ENCODE peak calls at places on chromosomes 5 and 9, in four cellular contexts. J is heart left ventricle, U is A549, A is Peyer's patch. T is an unnamed sample.

GRCh38 chr5:34483442-34484033 is 172.6 kb upstream of the RAI14 start:
- DNase-seq in U (no peak), J (no peak), A (no peak), T (no peak)

GRCh38 chr5:68542207-68542606 is 326.7 kb downstream of the PIK3R1 start:
- DNase-seq in J (no peak), U (no peak), A (no peak), T (no peak)

GRCh38 chr5:16957305-16958165 is 21.4 kb upstream of the MYO10 start:
- DNase-seq in A (no peak), U (no peak), J (no peak), T (no peak)

GRCh38 chr5:468401-468800 is 25.4 kb downstream of the EXOC3 start:
- DNase-seq in U (no peak), A (peak; percentile 26), J (no peak), T (no peak)

GRCh38 chr5:79107020-79107796 is 4.4 kb upstream of the BHMT start:
- DNase-seq in U (no peak), J (no peak), A (no peak), T (no peak)

GRCh38 chr5:53246042-53246836 is 136.7 kb upstream of the MOCS2 start:
- DNase-seq in A (no peak), U (no peak), J (no peak), T (no peak)

GRCh38 chr5:2685651-2686050 is 65.8 kb downstream of the IRX2 start:
- DNase-seq in A (no peak), J (no peak), U (no peak), T (no peak)

GRCh38 chr9:89842267-89842768 is 237.5 kb downstream of the GADD45G start:
- DNase-seq in U (no peak), J (no peak), A (peak; percentile 84), T (peak; percentile 46)

GRCh38 chr5:143311955-143312354 is 91.5 kb downstream of the NR3C1 start:
- DNase-seq in U (no peak), A (no peak), J (no peak), T (no peak)

GRCh38 chr9:72477862-72478564 is 43.4 kb upstream of the TMC1 start:
- DNase-seq in U (peak; percentile 92), A (no peak), J (no peak), T (peak; percentile 26)

GRCh38 chr9:127769985-127770904 is 8.2 kb downstream of the SH2D3C start:
- DNase-seq in A (no peak), U (no peak), J (peak; percentile 48), T (peak; percentile 20)

GRCh38 chr5:179322071-179323025 is 22.9 kb downstream of the ADAMTS2 start:
- DNase-seq in A (peak; percentile 19), U (no peak), J (no peak), T (no peak)

GRCh38 chr9:109254317-109254716 is 66.5 kb downstream of the EPB41L4B start:
- DNase-seq in A (no peak), U (no peak), J (no peak), T (no peak)

GRCh38 chr5:2898661-2899060 is 147.2 kb upstream of the IRX2 start:
- DNase-seq in U (no peak), J (no peak), A (no peak), T (no peak)

GRCh38 chr5:132190161-132190817 is 37.4 kb downstream of the P4HA2 start:
- DNase-seq in U (peak; percentile 85), A (no peak), J (no peak), T (no peak)

GRCh38 chr9:128969491-128969890 is 22.0 kb downstream of the NUP188 start:
- DNase-seq in U (no peak), J (no peak), A (no peak), T (no peak)

GRCh38 chr5:158648631-158649030 is 451.1 kb downstream of the EBF1 start:
- DNase-seq in U (no peak), J (no peak), A (no peak), T (no peak)

GRCh38 chr9:126295082-126295477 is 31.5 kb upstream of the MVB12B start:
- DNase-seq in J (no peak), U (no peak), A (no peak), T (no peak)

GRCh38 chr5:164097747-164098146 is 592.3 kb downstream of the MAT2B start:
- DNase-seq in A (no peak), J (no peak), U (no peak), T (no peak)

GRCh38 chr5:74851684-74852353 is 14.4 kb downstream of the FAM169A start:
- DNase-seq in A (no peak), U (peak; percentile 15), J (no peak), T (no peak)

GRCh38 chr5:77281969-77282336 is 71.5 kb downstream of the PDE8B start:
- DNase-seq in J (no peak), U (no peak), A (no peak), T (no peak)

GRCh38 chr5:96408276-96408777 is 24.7 kb downstream of the PCSK1 start:
- DNase-seq in A (no peak), J (no peak), U (peak; percentile 23), T (no peak)

GRCh38 chr5:56160723-56161445 is 72.2 kb downstream of the ANKRD55 start:
- DNase-seq in J (no peak), A (no peak), U (no peak), T (no peak)

GRCh38 chr5:68046445-68046844 is 169.1 kb upstream of the PIK3R1 start:
- DNase-seq in J (no peak), A (no peak), U (peak; percentile 24), T (no peak)

GRCh38 chr9:114467910-114468309 is 37.4 kb downstream of the WHRN start:
- DNase-seq in J (no peak), U (no peak), A (no peak), T (no peak)

GRCh38 chr5:140214831-140215230 is 39.8 kb downstream of the CYSTM1 start:
- DNase-seq in U (no peak), A (no peak), J (no peak), T (no peak)

GRCh38 chr5:5891350-5891749 is 468.9 kb downstream of the ICE1 start:
- DNase-seq in U (no peak), J (no peak), A (no peak), T (no peak)

GRCh38 chr5:91219141-91219802 is 163.8 kb downstream of the ARRDC3 start:
- DNase-seq in U (peak; percentile 31), A (no peak), J (no peak), T (peak; percentile 71)

GRCh38 chr5:150044334-150044681 is 42.0 kb downstream of the CSF1R start:
- DNase-seq in J (no peak), A (no peak), U (no peak), T (no peak)

GRCh38 chr5:140311011-140311467 is 8.1 kb upstream of the PFDN1 start:
- DNase-seq in U (no peak), J (no peak), A (no peak), T (no peak)

DNA sequence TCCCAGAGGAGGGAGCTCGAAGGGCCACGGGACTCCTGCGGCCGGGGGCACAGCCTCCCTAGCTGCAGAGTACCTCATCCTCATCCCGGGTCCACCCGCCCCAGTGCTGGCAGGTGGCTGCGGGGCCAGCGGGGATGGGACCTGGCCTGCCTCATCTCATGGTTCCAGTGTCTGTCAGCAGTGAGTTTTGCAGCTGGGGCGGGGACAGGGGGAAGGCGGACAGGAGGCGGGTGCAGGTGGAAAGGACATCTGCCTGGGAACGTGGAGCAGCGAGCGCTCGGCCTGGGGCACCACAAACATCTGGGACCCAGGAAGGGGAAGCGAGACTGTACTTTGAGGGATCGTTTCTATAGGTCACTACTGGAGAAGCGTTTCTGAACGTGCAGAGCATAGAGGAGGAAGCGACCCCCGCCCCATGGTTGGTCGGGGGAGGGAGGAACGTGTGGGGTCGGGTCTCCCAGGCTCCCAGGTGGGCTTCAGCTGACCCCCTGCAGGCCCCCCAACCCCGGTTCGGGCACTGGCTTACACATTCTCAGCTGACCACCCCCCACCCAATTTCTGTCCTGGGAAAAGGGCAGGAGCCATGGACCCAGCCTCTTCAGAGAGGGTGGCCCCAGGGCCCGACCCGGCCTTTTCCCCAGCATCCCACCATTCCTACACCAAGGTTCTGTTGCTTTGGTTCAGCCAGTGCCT is 56.5 kb upstream of the NOTCH1 start:
- DNase-seq in U (no peak), J (no peak), A (no peak), T (no peak)
- H3K4me1 ChIP-seq in U (peaks cover 10% of the 10 kb centered on the region), J (peaks cover 30% of the 10 kb centered on the region), A (peaks cover 42% of the 10 kb centered on the region), T (no peaks in the 10 kb centered on the region)

GRCh38 chr5:159866093-159866492 is 50.2 kb upstream of the ADRA1B start:
- DNase-seq in U (no peak), A (no peak), J (no peak), T (no peak)

DNA sequence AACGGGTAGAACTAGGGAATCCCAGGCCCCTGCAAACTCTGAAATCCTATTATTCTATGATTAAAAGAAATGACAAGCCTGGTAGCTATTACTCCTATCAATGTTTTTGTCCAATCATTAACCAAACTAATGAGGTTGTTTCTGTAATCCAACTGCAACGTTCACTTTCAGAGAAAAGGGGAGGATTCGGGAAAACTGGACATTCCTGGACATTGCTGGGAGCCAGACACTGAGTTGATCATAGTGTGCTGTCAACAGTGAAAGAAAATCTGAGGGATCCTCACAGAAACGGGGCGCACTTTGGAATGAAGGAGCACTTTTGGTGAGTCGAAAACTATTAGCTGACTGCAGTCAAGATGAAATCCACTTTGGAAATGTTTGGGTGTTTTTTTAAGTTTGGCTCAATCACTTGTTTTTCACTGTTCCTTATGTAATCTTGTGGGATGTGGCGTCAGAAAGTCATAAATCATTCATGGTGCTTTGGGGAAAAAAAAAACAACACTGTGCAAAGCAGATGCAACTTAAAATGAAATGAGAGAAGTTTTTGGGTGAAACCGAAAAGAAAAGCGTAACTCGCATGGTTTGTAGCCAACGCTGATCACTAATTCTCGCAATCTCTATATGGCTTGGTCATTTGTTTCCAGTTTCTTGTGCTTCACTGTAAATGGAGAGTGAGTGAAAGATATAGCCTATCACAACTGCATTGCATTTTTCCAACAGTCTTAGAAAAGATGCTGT is 51.2 kb upstream of the ADRA1B start:
- DNase-seq in J (no peak), A (no peak), U (no peak), T (no peak)
- TF ChIP-seq POLR2A in J (no peak), A (no peak), U (no peak), T (no peak)

DNA sequence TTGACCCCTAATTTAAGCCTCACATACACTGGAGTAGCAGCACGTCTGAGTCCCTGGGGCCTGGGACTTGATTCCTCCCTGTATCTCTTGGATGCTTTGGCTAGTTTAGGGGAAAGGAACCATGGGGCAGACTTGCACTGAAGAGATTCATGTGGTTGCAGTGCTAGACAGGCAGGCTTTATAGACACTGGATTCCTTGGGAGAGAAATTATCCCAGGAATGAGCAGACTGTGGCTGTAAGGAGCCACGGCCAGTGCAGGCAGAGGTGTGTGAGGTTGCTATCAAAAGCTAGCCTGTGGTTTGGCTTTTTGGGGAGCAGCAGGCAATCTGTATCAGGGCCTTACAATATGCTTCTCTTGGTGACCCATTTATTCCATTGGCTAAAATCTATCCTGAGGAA is 20.5 kb upstream of the PITX1 start:
- DNase-seq in J (no peak), A (no peak), U (no peak), T (no peak)
- H3K4me3 ChIP-seq in J (no peak overlapping the region), A (no peak overlapping the region), U (no peak overlapping the region), T (no peak overlapping the region)

GRCh38 chr9:34378376-34379060 is 1.8 kb upstream of the MYORG start:
- DNase-seq in A (no peak), J (no peak), U (no peak), T (no peak)

GRCh38 chr9:34375901-34376595 is 650 bp downstream of the MYORG start:
- DNase-seq in U (peak; percentile 74), J (peak; percentile 62), A (peak; percentile 84), T (peak; percentile 66)

GRCh38 chr9:34376596-34377401 is at the start of gene MYORG:
- DNase-seq in A (peak; percentile 99), J (peak; percentile 92), U (peak; percentile 98), T (peak; percentile 99)

GRCh38 chr9:34379334-34380033 is 2.8 kb upstream of the MYORG start:
- DNase-seq in J (peak; percentile 86), U (peak; percentile 98), A (peak; percentile 95), T (peak; percentile 91)

GRCh38 chr9:34377402-34377741 is 674 bp upstream of the MYORG start:
- DNase-seq in U (peak; percentile 21), J (no peak), A (no peak), T (peak; percentile 56)
- H3K4me1 ChIP-seq in U (peaks cover 30% of the 10 kb centered on the region), J (peaks cover 48% of the 10 kb centered on the region), A (peaks cover 43% of the 10 kb centered on the region), T (peaks cover 27% of the 10 kb centered on the region)

GRCh38 chr9:97502984-97503861 is 1.8 kb downstream of the TMOD1 start:
- DNase-seq in A (no peak), J (no peak), U (no peak), T (no peak)
- TF ChIP-seq POLR2A in A (no peak), J (no peak), U (no peak), T (no peak)